ENCODE peak calls at places on chromosomes 3 and 15, in six cellular contexts. N is lower leg skin, T is cerebellar cortex, L is T-helper 9 cell, Z is NCI-H187 treated with DMSO at 0.1 percent for 48 hours, U is ACHN. C is an unnamed sample.

GRCh38 chr15:62464705-62465104 is 299.6 kb upstream of the C2CD4B start:
- DNase-seq in N (no peak), T (no peak), L (no peak), Z (no peak), U (no peak), C (no peak)

GRCh38 chr3:23662079-23662617 is 143.6 kb upstream of the UBE2E1 start:
- DNase-seq in N (no peak), T (no peak), L (no peak), Z (no peak), U (no peak), C (no peak)

GRCh38 chr15:99102332-99103235 is 2.3 kb upstream of the SYNM start:
- DNase-seq in N (no peak), T (no peak), L (no peak), Z (no peak), U (no peak), C (no peak)

GRCh38 chr3:197793246-197793645 is 2.2 kb downstream of the LRCH3 start:
- DNase-seq in N (no peak), T (no peak), L (no peak), Z (no peak), U (no peak), C (no peak)

GRCh38 chr3:131083190-131083863 is 56.6 kb downstream of the NEK11 start:
- DNase-seq in N (no peak), T (peak), L (no peak), Z (peak), U (no peak), C (no peak)

GRCh38 chr3:56917740-56918568 is 116.2 kb upstream of the ARHGEF3 start:
- DNase-seq in N (no peak), T (no peak), L (no peak), Z (peak), U (no peak), C (no peak)

GRCh38 chr3:142586803-142587406 is 8.4 kb upstream of the ATR start:
- DNase-seq in N (peak), T (peak), L (no peak), Z (no peak), U (peak), C (no peak)

GRCh38 chr3:40248591-40248990 is 60.9 kb upstream of the EIF1B start:
- DNase-seq in N (no peak), T (no peak), L (no peak), Z (no peak), U (no peak), C (no peak)

GRCh38 chr3:192449036-192449435 is 278.3 kb downstream of the FGF12 start:
- DNase-seq in N (no peak), T (no peak), L (no peak), Z (no peak), U (peak), C (no peak)

GRCh38 chr3:45932112-45932511 is 11.2 kb upstream of the CXCR6 start:
- DNase-seq in N (no peak), T (no peak), L (no peak), Z (no peak), U (no peak), C (no peak)

GRCh38 chr3:140470962-140471361 is 206.9 kb upstream of the TRIM42 start:
- DNase-seq in N (no peak), T (no peak), L (no peak), Z (no peak), U (no peak), C (no peak)

GRCh38 chr3:40705663-40706062 is 180.9 kb downstream of the ZNF621 start:
- DNase-seq in N (no peak), T (no peak), L (no peak), Z (no peak), U (no peak), C (no peak)

GRCh38 chr3:31251083-31251482 is 281.6 kb upstream of the STT3B start:
- DNase-seq in N (no peak), T (no peak), L (no peak), Z (no peak), U (no peak), C (no peak)

GRCh38 chr15:76501726-76502125 is 165.2 kb downstream of the ISL2 start:
- DNase-seq in N (no peak), T (no peak), L (no peak), Z (no peak), U (no peak), C (no peak)

GRCh38 chr3:142819214-142819613 is 69.7 kb downstream of the PCOLCE2 start:
- DNase-seq in N (no peak), T (no peak), L (no peak), Z (no peak), U (no peak), C (no peak)

GRCh38 chr3:111639316-111639715 is 44.2 kb upstream of the ZBED2 start:
- DNase-seq in N (no peak), T (no peak), L (no peak), Z (no peak), U (no peak), C (no peak)

GRCh38 chr15:63896336-63897115 is 62.8 kb upstream of the HERC1 start:
- DNase-seq in N (peak), T (no peak), L (no peak), Z (no peak), U (no peak), C (no peak)

GRCh38 chr3:185764168-185764988 is 60.5 kb downstream of the IGF2BP2 start:
- DNase-seq in N (no peak), T (no peak), L (no peak), Z (no peak), U (no peak), C (no peak)

GRCh38 chr3:17747184-17747889 is 4.9 kb upstream of the TBC1D5 start:
- DNase-seq in N (no peak), T (no peak), L (no peak), Z (no peak), U (no peak), C (no peak)

GRCh38 chr3:71930056-71930991 is 145.4 kb upstream of the PROK2 start:
- DNase-seq in N (no peak), T (no peak), L (no peak), Z (no peak), U (no peak), C (no peak)

GRCh38 chr3:112372396-112372795 is 39.4 kb downstream of the CD200 start:
- DNase-seq in N (no peak), T (no peak), L (no peak), Z (no peak), U (no peak), C (no peak)

GRCh38 chr3:127062926-127063325 is 80.0 kb downstream of the PLXNA1 start:
- DNase-seq in N (no peak), T (peak), L (no peak), Z (no peak), U (no peak), C (no peak)

GRCh38 chr3:183518446-183519185 is 36.9 kb downstream of the KLHL6 start:
- DNase-seq in N (no peak), T (no peak), L (no peak), Z (peak), U (no peak), C (no peak)

GRCh38 chr3:123818921-123819429 is 65.2 kb downstream of the MYLK start:
- DNase-seq in N (no peak), T (no peak), L (no peak), Z (no peak), U (no peak), C (no peak)

GRCh38 chr15:85730001-85730820 is 64.5 kb downstream of the KLHL25 start:
- DNase-seq in N (no peak), T (peak), L (no peak), Z (no peak), U (peak), C (no peak)

GRCh38 chr3:126959921-126960603 is 22.9 kb upstream of the PLXNA1 start:
- DNase-seq in N (no peak), T (no peak), L (no peak), Z (no peak), U (no peak), C (no peak)

GRCh38 chr3:61252836-61253235 is 1.6 kb upstream of the FHIT start:
- DNase-seq in N (no peak), T (no peak), L (no peak), Z (no peak), U (no peak), C (no peak)

GRCh38 chr3:100023150-100023549 is 91.2 kb downstream of the FILIP1L start:
- DNase-seq in N (no peak), T (no peak), L (no peak), Z (no peak), U (no peak), C (no peak)

GRCh38 chr15:77738441-77739437 is 106.0 kb upstream of the LINGO1 start:
- DNase-seq in N (no peak), T (peak), L (no peak), Z (no peak), U (no peak), C (no peak)

GRCh38 chr15:42503822-42504221 is 8.4 kb downstream of the SNAP23 start:
- DNase-seq in N (no peak), T (no peak), L (no peak), Z (no peak), U (no peak), C (no peak)

GRCh38 chr3:156471431-156471830 is 83.5 kb downstream of the SSR3 start:
- DNase-seq in N (no peak), T (no peak), L (no peak), Z (no peak), U (no peak), C (no peak)

GRCh38 chr15:34331809-34332208 is 5.8 kb downstream of the SLC12A6 start:
- DNase-seq in N (no peak), T (no peak), L (no peak), Z (no peak), U (no peak), C (no peak)

GRCh38 chr15:39511000-39511914 is 69.6 kb upstream of the THBS1 start:
- DNase-seq in N (no peak), T (no peak), L (no peak), Z (no peak), U (peak), C (no peak)

GRCh38 chr3:176739169-176739568 is 458.1 kb downstream of the TBL1XR1 start:
- DNase-seq in N (no peak), T (no peak), L (no peak), Z (no peak), U (no peak), C (no peak)

GRCh38 chr3:184556502-184557347 is 4.9 kb upstream of the EPHB3 start:
- DNase-seq in N (no peak), T (peak), L (no peak), Z (no peak), U (no peak), C (no peak)

GRCh38 chr15:77624868-77625267 is 7.8 kb downstream of the LINGO1 start:
- DNase-seq in N (no peak), T (no peak), L (no peak), Z (no peak), U (no peak), C (no peak)

C was measured in T-helper 22 cell.